ENCODE peak calls at places on chromosome 11, in four cellular contexts. E is colonic mucosa, B is A549, W is IMR-90. D is an unnamed sample.

GRCh38 chr11:100719809-100720221 is 32.7 kb downstream of the ARHGAP42 start:
- DNase-seq in E (peak; percentile 28), B (peak; percentile 65), W (peak; percentile 79), D (no peak)

GRCh38 chr11:124743050-124743449 is 3.3 kb downstream of the NRGN start:
- DNase-seq in E (no peak), B (no peak), W (no peak), D (no peak)

GRCh38 chr11:127651888-127652221 is 651.3 kb upstream of the KIRREL3 start:
- DNase-seq in E (no peak), B (no peak), W (peak; percentile 48), D (no peak)

GRCh38 chr11:76293189-76293631 is 86.9 kb upstream of the WNT11 start:
- DNase-seq in E (no peak), B (no peak), W (no peak), D (no peak)

GRCh38 chr11:134797411-134798089 is 385.5 kb upstream of the B3GAT1 start:
- DNase-seq in E (no peak), B (no peak), W (no peak), D (no peak)

GRCh38 chr11:4019891-4020290 is 74.7 kb upstream of the RRM1 start:
- DNase-seq in E (no peak), B (no peak), W (peak; percentile 25), D (no peak)

GRCh38 chr11:76283190-76283589 is 76.9 kb upstream of the WNT11 start:
- DNase-seq in E (no peak), B (no peak), W (no peak), D (no peak)

GRCh38 chr11:40722179-40722795 is 737.2 kb downstream of the LRRC4C start:
- DNase-seq in E (no peak), B (peak; percentile 2), W (peak; percentile 0), D (no peak)

GRCh38 chr11:820655-821512 is 2.2 kb downstream of the PNPLA2 start:
- DNase-seq in E (peak; percentile 80), B (peak; percentile 85), W (peak; percentile 56), D (peak; percentile 88)

GRCh38 chr11:1078191-1078601 is 3.5 kb downstream of the MUC2 start:
- DNase-seq in E (no peak), B (no peak), W (no peak), D (peak; percentile 39)

GRCh38 chr11:12167098-12167999 is 57.0 kb downstream of the MICAL2 start:
- DNase-seq in E (peak; percentile 74), B (peak; percentile 63), W (peak; percentile 97), D (no peak)

GRCh38 chr11:69057236-69057635 is 8.5 kb downstream of the TPCN2 start:
- DNase-seq in E (no peak), B (no peak), W (no peak), D (no peak)

DNA sequence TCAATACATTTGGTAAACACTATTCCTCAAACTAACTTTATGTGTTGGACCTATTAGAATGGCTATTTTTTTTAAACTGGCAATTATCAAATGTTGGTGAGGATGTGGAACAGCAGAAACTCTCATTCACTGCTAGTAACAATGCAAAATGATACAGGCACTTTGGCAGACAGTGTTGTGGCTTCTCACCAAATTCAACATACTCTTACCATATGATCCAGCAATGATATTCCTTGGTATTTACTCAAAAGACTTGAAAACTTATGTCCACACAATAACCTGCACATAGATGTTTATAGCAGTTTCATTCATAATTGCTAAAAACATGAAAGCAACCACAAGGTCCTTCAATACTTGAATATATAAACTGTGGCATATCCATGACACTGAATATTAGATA is 112.5 kb upstream of the TP53AIP1 start:
- DNase-seq in E (no peak), B (no peak), W (no peak), D (no peak)
- H3K4me1 ChIP-seq in E (no peaks in the 10 kb centered on the region), B (peaks cover 4% of the 10 kb centered on the region), W (no peaks in the 10 kb centered on the region), D (no peaks in the 10 kb centered on the region)

GRCh38 chr11:119714590-119714989 is 14.4 kb downstream of the NECTIN1 start:
- DNase-seq in E (no peak), B (no peak), W (no peak), D (no peak)

GRCh38 chr11:119713361-119714040 is 15.5 kb downstream of the NECTIN1 start:
- DNase-seq in E (no peak), B (no peak), W (no peak), D (no peak)

GRCh38 chr11:119712459-119713360 is 16.3 kb downstream of the NECTIN1 start:
- DNase-seq in E (no peak), B (no peak), W (no peak), D (no peak)

GRCh38 chr11:119712006-119712405 is 17.0 kb downstream of the NECTIN1 start:
- DNase-seq in E (no peak), B (no peak), W (no peak), D (no peak)

GRCh38 chr11:119714189-119714588 is 14.8 kb downstream of the NECTIN1 start:
- DNase-seq in E (no peak), B (no peak), W (no peak), D (no peak)
- H3K4me3 ChIP-seq in E (no peak overlapping the region), B (no peak overlapping the region), W (no peak overlapping the region), D (no peak overlapping the region)

GRCh38 chr11:68006606-68007166 is 2.8 kb upstream of the UNC93B1 start:
- DNase-seq in E (no peak), B (no peak), W (no peak), D (no peak)

GRCh38 chr11:68008381-68009337 is 1.5 kb upstream of the ALDH3B1 start:
- DNase-seq in E (peak; percentile 87), B (no peak), W (no peak), D (peak; percentile 74)

GRCh38 chr11:68010058-68011041 is at the start of gene ALDH3B1:
- DNase-seq in E (peak; percentile 94), B (peak; percentile 81), W (peak; percentile 70), D (peak; percentile 98)

GRCh38 chr11:68009391-68010000 is 631 bp upstream of the ALDH3B1 start:
- DNase-seq in E (no peak), B (no peak), W (peak; percentile 53), D (no peak)

DNA sequence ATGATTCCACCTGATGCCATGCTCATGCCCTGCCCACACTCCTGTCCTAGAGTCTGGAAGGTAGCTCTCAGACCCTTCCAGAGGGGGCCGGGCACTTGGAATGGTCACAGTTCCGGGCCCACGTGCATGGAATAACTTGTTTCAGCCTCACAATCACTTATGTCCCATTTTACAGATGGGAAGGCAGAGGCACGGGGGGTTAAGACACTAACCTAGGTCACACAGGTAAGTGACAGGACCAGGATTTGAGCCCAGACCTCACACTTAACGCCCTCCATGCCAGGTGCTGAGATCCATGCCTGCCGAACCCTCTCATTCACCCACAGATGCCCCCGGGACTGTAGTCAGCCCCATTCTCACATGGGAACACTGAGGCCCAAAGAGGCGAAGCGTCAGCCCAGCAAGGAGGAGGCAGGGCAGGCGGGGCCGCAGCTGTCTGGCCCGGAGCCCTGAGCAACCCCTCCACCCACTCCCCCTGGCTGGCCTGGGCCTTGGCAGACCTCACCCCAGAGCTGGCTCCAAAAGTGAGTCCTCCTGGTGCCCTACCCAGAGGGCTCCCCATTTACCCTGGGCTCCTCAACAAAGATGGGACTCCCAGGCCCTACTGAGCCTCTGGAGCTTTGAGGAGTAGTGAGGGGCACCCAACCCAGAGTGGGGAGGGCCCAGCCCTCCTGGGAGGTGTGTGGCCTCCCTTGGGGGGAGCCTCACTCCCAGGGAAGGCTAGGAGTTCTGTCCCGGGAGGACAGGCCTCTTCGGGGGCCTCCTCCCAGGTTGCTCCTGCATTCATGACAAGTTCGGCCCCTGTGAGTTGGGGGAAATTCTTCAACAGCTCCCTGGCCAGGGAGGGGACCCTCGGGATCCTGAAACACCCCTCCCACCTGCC is 2.4 kb upstream of the ALDH3B1 start:
- DNase-seq in E (no peak), B (no peak), W (no peak), D (no peak)
- H3K4me1 ChIP-seq in E (peaks cover 6% of the 10 kb centered on the region), B (peaks cover 66% of the 10 kb centered on the region), W (peaks cover 28% of the 10 kb centered on the region), D (peaks cover 55% of the 10 kb centered on the region)

DNA sequence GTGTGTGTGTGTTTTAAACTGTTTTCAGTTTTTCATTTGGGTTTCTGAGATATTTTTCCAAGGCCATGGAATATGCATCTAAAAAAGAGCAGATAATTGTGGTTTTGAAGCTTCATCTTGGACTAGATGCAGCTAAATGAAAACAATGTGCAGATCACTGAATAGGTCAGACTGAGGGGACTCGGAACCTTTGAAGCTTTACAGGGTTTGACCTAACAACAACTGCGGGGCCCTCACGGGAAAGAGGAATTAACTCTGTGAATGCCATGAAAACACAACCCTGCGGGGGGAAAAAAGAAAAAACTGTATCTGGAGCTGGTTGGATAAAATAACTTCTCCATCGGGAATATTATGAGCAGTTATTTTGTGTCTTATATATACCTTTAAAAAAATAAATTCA is 76.6 kb downstream of the YAP1 start:
- DNase-seq in E (no peak), B (no peak), W (no peak), D (no peak)
- H3K4me3 ChIP-seq in E (no peak overlapping the region), B (no peak overlapping the region), W (no peak overlapping the region), D (no peak overlapping the region)

DNA sequence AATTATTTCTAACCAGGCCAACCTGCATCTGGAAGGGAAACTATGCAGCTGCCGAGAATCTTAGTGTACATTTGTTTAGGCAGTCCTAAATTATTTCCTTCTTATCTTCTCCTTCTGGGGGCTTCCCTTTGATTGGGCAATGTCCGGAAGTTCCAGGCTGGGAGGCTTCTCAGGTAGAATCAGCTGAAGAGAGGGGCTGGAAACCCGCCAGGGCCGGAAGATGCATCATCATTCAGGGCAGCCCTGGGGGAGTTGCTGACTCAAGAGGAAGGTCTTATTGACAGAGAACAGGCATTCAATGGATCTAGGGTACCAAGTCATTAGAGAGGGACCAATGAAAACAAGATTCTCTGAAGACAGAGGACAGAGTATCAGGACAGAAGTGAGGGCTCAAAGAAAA is 150.7 kb downstream of the BLID start:
- DNase-seq in E (no peak), B (no peak), W (peak; percentile 74), D (no peak)
- H3K4me1 ChIP-seq in E (no peaks in the 10 kb centered on the region), B (peaks cover 12% of the 10 kb centered on the region), W (peaks cover 5% of the 10 kb centered on the region), D (no peaks in the 10 kb centered on the region)

DNA sequence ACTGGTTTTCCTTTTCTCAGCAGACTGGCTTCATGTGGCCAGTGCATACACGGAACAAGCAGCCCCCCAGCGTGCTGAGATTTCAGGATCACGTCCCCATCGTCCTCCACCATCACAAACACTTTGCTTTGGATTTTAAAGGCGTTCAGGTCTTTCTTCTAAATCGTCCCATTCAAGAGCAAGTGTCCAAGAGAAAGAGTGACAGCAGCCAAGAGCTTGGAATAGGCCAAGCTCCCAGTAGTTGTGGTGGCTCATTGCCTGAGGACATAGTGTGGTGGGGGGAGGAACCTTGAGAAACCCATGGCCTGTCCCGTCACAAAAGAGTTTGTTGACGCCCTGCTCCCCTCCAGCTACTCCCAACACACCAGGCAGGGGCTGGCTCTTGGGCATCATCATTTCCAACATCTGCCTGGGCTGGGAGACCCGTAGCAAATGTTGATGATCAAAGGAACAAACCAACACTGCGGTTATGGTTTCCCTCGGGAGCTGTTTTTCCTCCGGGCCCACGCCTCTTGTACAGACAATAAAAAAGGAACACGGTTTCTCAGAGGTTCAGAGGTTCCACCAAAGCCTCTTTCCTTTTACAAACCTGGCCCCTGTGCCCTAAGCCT is 20.8 kb downstream of the FADS3 start:
- DNase-seq in E (no peak), B (no peak), W (no peak), D (no peak)
- H3K4me3 ChIP-seq in E (no peak overlapping the region), B (no peak overlapping the region), W (no peak overlapping the region), D (no peak overlapping the region)

GRCh38 chr11:102448869-102449224 is 3.7 kb downstream of the TMEM123 start:
- DNase-seq in E (no peak), B (no peak), W (no peak), D (no peak)
- H3K4me1 ChIP-seq in E (no peaks in the 10 kb centered on the region), B (peaks cover 61% of the 10 kb centered on the region), W (peaks cover 15% of the 10 kb centered on the region), D (peaks cover 54% of the 10 kb centered on the region)

D was measured in lower lobe of right lung.